ENCODE peak calls at places on chromosomes 3 and 15, in ten cellular contexts. One of them, this sample, is unnamed.

GRCh38 chr3:16885948-16886683 is 1.4 kb downstream of the PLCL2 start:
- DNase-seq in GM04503: no peak
- DNase-seq in type B pancreatic cell: no peak
- DNase-seq in ELR: peak; percentile 24
- DNase-seq in NCI-H748 treated with DMSO at 0.1 percent for 48 hours: no peak
- DNase-seq in effector CD4-positive, alpha-beta T cell: no peak
- DNase-seq in stimulated activated CD4-positive, alpha-beta T cell treated with anti-CD3 and anti-CD28 coated beads, Interleukin-2, amount 100 ng/mL, for 48 hours: no peak
- DNase-seq in stimulated activated effector memory CD8-positive, alpha-beta T cell treated with anti-CD3 and anti-CD28 coated beads, Interleukin-12 subunit alpha, Interleukin-12 subunit beta, amount 100 ng/mL, for 72 hours: no peak
- DNase-seq in activated CD4-positive, alpha-beta T cell treated with anti-CD3 and anti-CD28 coated beads for 24 hours: no peak
- DNase-seq in activated CD4-positive, CD25-positive, alpha-beta regulatory T cell: no peak
- DNase-seq in this sample: no peak

GRCh38 chr3:50255251-50255615 is 13.7 kb upstream of the SEMA3B start:
- DNase-seq in stimulated activated effector memory CD8-positive, alpha-beta T cell treated with anti-CD3 and anti-CD28 coated beads, Interleukin-12 subunit alpha, Interleukin-12 subunit beta, amount 100 ng/mL, for 72 hours: no peak
- DNase-seq in activated CD4-positive, CD25-positive, alpha-beta regulatory T cell: no peak
- DNase-seq in effector CD4-positive, alpha-beta T cell: no peak
- DNase-seq in type B pancreatic cell: no peak
- DNase-seq in GM04503: no peak
- DNase-seq in activated CD4-positive, alpha-beta T cell treated with anti-CD3 and anti-CD28 coated beads for 24 hours: no peak
- DNase-seq in NCI-H748 treated with DMSO at 0.1 percent for 48 hours: no peak
- DNase-seq in ELR: no peak
- DNase-seq in stimulated activated CD4-positive, alpha-beta T cell treated with anti-CD3 and anti-CD28 coated beads, Interleukin-2, amount 100 ng/mL, for 48 hours: no peak
- DNase-seq in this sample: no peak

GRCh38 chr15:68341851-68342336 is 64.3 kb downstream of the FEM1B start:
- DNase-seq in activated CD4-positive, alpha-beta T cell treated with anti-CD3 and anti-CD28 coated beads for 24 hours: no peak
- DNase-seq in GM04503: no peak
- DNase-seq in stimulated activated effector memory CD8-positive, alpha-beta T cell treated with anti-CD3 and anti-CD28 coated beads, Interleukin-12 subunit alpha, Interleukin-12 subunit beta, amount 100 ng/mL, for 72 hours: no peak
- DNase-seq in type B pancreatic cell: no peak
- DNase-seq in effector CD4-positive, alpha-beta T cell: no peak
- DNase-seq in activated CD4-positive, CD25-positive, alpha-beta regulatory T cell: no peak
- DNase-seq in stimulated activated CD4-positive, alpha-beta T cell treated with anti-CD3 and anti-CD28 coated beads, Interleukin-2, amount 100 ng/mL, for 48 hours: no peak
- DNase-seq in ELR: no peak
- DNase-seq in NCI-H748 treated with DMSO at 0.1 percent for 48 hours: no peak
- DNase-seq in this sample: no peak

GRCh38 chr3:135895734-135896121 is 69.8 kb upstream of the PPP2R3A start:
- DNase-seq in effector CD4-positive, alpha-beta T cell: no peak
- DNase-seq in GM04503: no peak
- DNase-seq in stimulated activated effector memory CD8-positive, alpha-beta T cell treated with anti-CD3 and anti-CD28 coated beads, Interleukin-12 subunit alpha, Interleukin-12 subunit beta, amount 100 ng/mL, for 72 hours: no peak
- DNase-seq in stimulated activated CD4-positive, alpha-beta T cell treated with anti-CD3 and anti-CD28 coated beads, Interleukin-2, amount 100 ng/mL, for 48 hours: no peak
- DNase-seq in type B pancreatic cell: no peak
- DNase-seq in activated CD4-positive, alpha-beta T cell treated with anti-CD3 and anti-CD28 coated beads for 24 hours: no peak
- DNase-seq in activated CD4-positive, CD25-positive, alpha-beta regulatory T cell: no peak
- DNase-seq in ELR: peak; percentile 47
- DNase-seq in NCI-H748 treated with DMSO at 0.1 percent for 48 hours: no peak
- DNase-seq in this sample: no peak

GRCh38 chr15:37095197-37095992 is 5.0 kb downstream of the MEIS2 start:
- DNase-seq in activated CD4-positive, alpha-beta T cell treated with anti-CD3 and anti-CD28 coated beads for 24 hours: no peak
- DNase-seq in stimulated activated effector memory CD8-positive, alpha-beta T cell treated with anti-CD3 and anti-CD28 coated beads, Interleukin-12 subunit alpha, Interleukin-12 subunit beta, amount 100 ng/mL, for 72 hours: no peak
- DNase-seq in activated CD4-positive, CD25-positive, alpha-beta regulatory T cell: no peak
- DNase-seq in effector CD4-positive, alpha-beta T cell: no peak
- DNase-seq in stimulated activated CD4-positive, alpha-beta T cell treated with anti-CD3 and anti-CD28 coated beads, Interleukin-2, amount 100 ng/mL, for 48 hours: no peak
- DNase-seq in ELR: no peak
- DNase-seq in GM04503: no peak
- DNase-seq in NCI-H748 treated with DMSO at 0.1 percent for 48 hours: no peak
- DNase-seq in type B pancreatic cell: no peak
- DNase-seq in this sample: peak; percentile 84

GRCh38 chr3:128180446-128180845 is 27.2 kb downstream of the EEFSEC start:
- DNase-seq in stimulated activated CD4-positive, alpha-beta T cell treated with anti-CD3 and anti-CD28 coated beads, Interleukin-2, amount 100 ng/mL, for 48 hours: no peak
- DNase-seq in effector CD4-positive, alpha-beta T cell: no peak
- DNase-seq in NCI-H748 treated with DMSO at 0.1 percent for 48 hours: no peak
- DNase-seq in ELR: no peak
- DNase-seq in activated CD4-positive, CD25-positive, alpha-beta regulatory T cell: no peak
- DNase-seq in stimulated activated effector memory CD8-positive, alpha-beta T cell treated with anti-CD3 and anti-CD28 coated beads, Interleukin-12 subunit alpha, Interleukin-12 subunit beta, amount 100 ng/mL, for 72 hours: no peak
- DNase-seq in GM04503: no peak
- DNase-seq in type B pancreatic cell: no peak
- DNase-seq in activated CD4-positive, alpha-beta T cell treated with anti-CD3 and anti-CD28 coated beads for 24 hours: no peak
- DNase-seq in this sample: no peak

GRCh38 chr15:70720228-70721016 is 42.9 kb downstream of the UACA start:
- DNase-seq in activated CD4-positive, CD25-positive, alpha-beta regulatory T cell: no peak
- DNase-seq in activated CD4-positive, alpha-beta T cell treated with anti-CD3 and anti-CD28 coated beads for 24 hours: no peak
- DNase-seq in ELR: peak; percentile 52
- DNase-seq in effector CD4-positive, alpha-beta T cell: no peak
- DNase-seq in NCI-H748 treated with DMSO at 0.1 percent for 48 hours: no peak
- DNase-seq in stimulated activated effector memory CD8-positive, alpha-beta T cell treated with anti-CD3 and anti-CD28 coated beads, Interleukin-12 subunit alpha, Interleukin-12 subunit beta, amount 100 ng/mL, for 72 hours: no peak
- DNase-seq in type B pancreatic cell: no peak
- DNase-seq in GM04503: no peak
- DNase-seq in stimulated activated CD4-positive, alpha-beta T cell treated with anti-CD3 and anti-CD28 coated beads, Interleukin-2, amount 100 ng/mL, for 48 hours: no peak
- DNase-seq in this sample: no peak

GRCh38 chr3:155664922-155665695 is 79.8 kb downstream of the PLCH1 start:
- DNase-seq in activated CD4-positive, alpha-beta T cell treated with anti-CD3 and anti-CD28 coated beads for 24 hours: no peak
- DNase-seq in activated CD4-positive, CD25-positive, alpha-beta regulatory T cell: no peak
- DNase-seq in type B pancreatic cell: no peak
- DNase-seq in effector CD4-positive, alpha-beta T cell: no peak
- DNase-seq in ELR: peak; percentile 60
- DNase-seq in stimulated activated CD4-positive, alpha-beta T cell treated with anti-CD3 and anti-CD28 coated beads, Interleukin-2, amount 100 ng/mL, for 48 hours: no peak
- DNase-seq in stimulated activated effector memory CD8-positive, alpha-beta T cell treated with anti-CD3 and anti-CD28 coated beads, Interleukin-12 subunit alpha, Interleukin-12 subunit beta, amount 100 ng/mL, for 72 hours: no peak
- DNase-seq in GM04503: peak; percentile 81
- DNase-seq in NCI-H748 treated with DMSO at 0.1 percent for 48 hours: no peak
- DNase-seq in this sample: no peak

GRCh38 chr3:112233083-112233482 is 60.9 kb downstream of the SLC9C1 start:
- DNase-seq in activated CD4-positive, CD25-positive, alpha-beta regulatory T cell: no peak
- DNase-seq in NCI-H748 treated with DMSO at 0.1 percent for 48 hours: no peak
- DNase-seq in type B pancreatic cell: no peak
- DNase-seq in stimulated activated CD4-positive, alpha-beta T cell treated with anti-CD3 and anti-CD28 coated beads, Interleukin-2, amount 100 ng/mL, for 48 hours: no peak
- DNase-seq in activated CD4-positive, alpha-beta T cell treated with anti-CD3 and anti-CD28 coated beads for 24 hours: no peak
- DNase-seq in ELR: no peak
- DNase-seq in stimulated activated effector memory CD8-positive, alpha-beta T cell treated with anti-CD3 and anti-CD28 coated beads, Interleukin-12 subunit alpha, Interleukin-12 subunit beta, amount 100 ng/mL, for 72 hours: no peak
- DNase-seq in GM04503: no peak
- DNase-seq in effector CD4-positive, alpha-beta T cell: no peak
- DNase-seq in this sample: no peak

GRCh38 chr3:65605876-65606432 is 432.8 kb downstream of the MAGI1 start:
- DNase-seq in NCI-H748 treated with DMSO at 0.1 percent for 48 hours: no peak
- DNase-seq in activated CD4-positive, CD25-positive, alpha-beta regulatory T cell: no peak
- DNase-seq in activated CD4-positive, alpha-beta T cell treated with anti-CD3 and anti-CD28 coated beads for 24 hours: no peak
- DNase-seq in type B pancreatic cell: no peak
- DNase-seq in ELR: peak; percentile 14
- DNase-seq in effector CD4-positive, alpha-beta T cell: no peak
- DNase-seq in GM04503: no peak
- DNase-seq in stimulated activated effector memory CD8-positive, alpha-beta T cell treated with anti-CD3 and anti-CD28 coated beads, Interleukin-12 subunit alpha, Interleukin-12 subunit beta, amount 100 ng/mL, for 72 hours: no peak
- DNase-seq in stimulated activated CD4-positive, alpha-beta T cell treated with anti-CD3 and anti-CD28 coated beads, Interleukin-2, amount 100 ng/mL, for 48 hours: no peak
- DNase-seq in this sample: no peak

GRCh38 chr15:78213425-78213750 is 21.0 kb downstream of the ACSBG1 start:
- DNase-seq in effector CD4-positive, alpha-beta T cell: no peak
- DNase-seq in activated CD4-positive, alpha-beta T cell treated with anti-CD3 and anti-CD28 coated beads for 24 hours: no peak
- DNase-seq in stimulated activated CD4-positive, alpha-beta T cell treated with anti-CD3 and anti-CD28 coated beads, Interleukin-2, amount 100 ng/mL, for 48 hours: no peak
- DNase-seq in NCI-H748 treated with DMSO at 0.1 percent for 48 hours: no peak
- DNase-seq in stimulated activated effector memory CD8-positive, alpha-beta T cell treated with anti-CD3 and anti-CD28 coated beads, Interleukin-12 subunit alpha, Interleukin-12 subunit beta, amount 100 ng/mL, for 72 hours: no peak
- DNase-seq in GM04503: no peak
- DNase-seq in type B pancreatic cell: no peak
- DNase-seq in activated CD4-positive, CD25-positive, alpha-beta regulatory T cell: no peak
- DNase-seq in ELR: no peak
- DNase-seq in this sample: no peak

GRCh38 chr3:154244644-154245043 is 79.6 kb downstream of the DHX36 start:
- DNase-seq in GM04503: no peak
- DNase-seq in type B pancreatic cell: no peak
- DNase-seq in ELR: peak; percentile 72
- DNase-seq in effector CD4-positive, alpha-beta T cell: no peak
- DNase-seq in stimulated activated effector memory CD8-positive, alpha-beta T cell treated with anti-CD3 and anti-CD28 coated beads, Interleukin-12 subunit alpha, Interleukin-12 subunit beta, amount 100 ng/mL, for 72 hours: no peak
- DNase-seq in activated CD4-positive, CD25-positive, alpha-beta regulatory T cell: no peak
- DNase-seq in activated CD4-positive, alpha-beta T cell treated with anti-CD3 and anti-CD28 coated beads for 24 hours: no peak
- DNase-seq in NCI-H748 treated with DMSO at 0.1 percent for 48 hours: no peak
- DNase-seq in stimulated activated CD4-positive, alpha-beta T cell treated with anti-CD3 and anti-CD28 coated beads, Interleukin-2, amount 100 ng/mL, for 48 hours: no peak
- DNase-seq in this sample: no peak

GRCh38 chr3:135072431-135072830 is 277.4 kb downstream of the EPHB1 start:
- DNase-seq in ELR: no peak
- DNase-seq in type B pancreatic cell: no peak
- DNase-seq in activated CD4-positive, alpha-beta T cell treated with anti-CD3 and anti-CD28 coated beads for 24 hours: no peak
- DNase-seq in GM04503: no peak
- DNase-seq in NCI-H748 treated with DMSO at 0.1 percent for 48 hours: no peak
- DNase-seq in stimulated activated effector memory CD8-positive, alpha-beta T cell treated with anti-CD3 and anti-CD28 coated beads, Interleukin-12 subunit alpha, Interleukin-12 subunit beta, amount 100 ng/mL, for 72 hours: no peak
- DNase-seq in stimulated activated CD4-positive, alpha-beta T cell treated with anti-CD3 and anti-CD28 coated beads, Interleukin-2, amount 100 ng/mL, for 48 hours: no peak
- DNase-seq in activated CD4-positive, CD25-positive, alpha-beta regulatory T cell: no peak
- DNase-seq in effector CD4-positive, alpha-beta T cell: no peak
- DNase-seq in this sample: no peak

GRCh38 chr3:177102526-177102925 is 94.8 kb downstream of the TBL1XR1 start:
- DNase-seq in NCI-H748 treated with DMSO at 0.1 percent for 48 hours: no peak
- DNase-seq in activated CD4-positive, alpha-beta T cell treated with anti-CD3 and anti-CD28 coated beads for 24 hours: no peak
- DNase-seq in ELR: no peak
- DNase-seq in stimulated activated CD4-positive, alpha-beta T cell treated with anti-CD3 and anti-CD28 coated beads, Interleukin-2, amount 100 ng/mL, for 48 hours: no peak
- DNase-seq in GM04503: no peak
- DNase-seq in type B pancreatic cell: no peak
- DNase-seq in activated CD4-positive, CD25-positive, alpha-beta regulatory T cell: no peak
- DNase-seq in effector CD4-positive, alpha-beta T cell: no peak
- DNase-seq in stimulated activated effector memory CD8-positive, alpha-beta T cell treated with anti-CD3 and anti-CD28 coated beads, Interleukin-12 subunit alpha, Interleukin-12 subunit beta, amount 100 ng/mL, for 72 hours: no peak
- DNase-seq in this sample: no peak

GRCh38 chr3:194387276-194387675 is 11.8 kb downstream of the GP5 start:
- DNase-seq in effector CD4-positive, alpha-beta T cell: no peak
- DNase-seq in ELR: no peak
- DNase-seq in GM04503: no peak
- DNase-seq in stimulated activated effector memory CD8-positive, alpha-beta T cell treated with anti-CD3 and anti-CD28 coated beads, Interleukin-12 subunit alpha, Interleukin-12 subunit beta, amount 100 ng/mL, for 72 hours: no peak
- DNase-seq in NCI-H748 treated with DMSO at 0.1 percent for 48 hours: no peak
- DNase-seq in type B pancreatic cell: peak; percentile 58
- DNase-seq in stimulated activated CD4-positive, alpha-beta T cell treated with anti-CD3 and anti-CD28 coated beads, Interleukin-2, amount 100 ng/mL, for 48 hours: no peak
- DNase-seq in activated CD4-positive, alpha-beta T cell treated with anti-CD3 and anti-CD28 coated beads for 24 hours: no peak
- DNase-seq in activated CD4-positive, CD25-positive, alpha-beta regulatory T cell: no peak
- DNase-seq in this sample: no peak

GRCh38 chr3:60742606-60743145 is 508.6 kb downstream of the FHIT start:
- DNase-seq in type B pancreatic cell: no peak
- DNase-seq in activated CD4-positive, alpha-beta T cell treated with anti-CD3 and anti-CD28 coated beads for 24 hours: no peak
- DNase-seq in effector CD4-positive, alpha-beta T cell: no peak
- DNase-seq in activated CD4-positive, CD25-positive, alpha-beta regulatory T cell: no peak
- DNase-seq in NCI-H748 treated with DMSO at 0.1 percent for 48 hours: peak; percentile 2
- DNase-seq in stimulated activated effector memory CD8-positive, alpha-beta T cell treated with anti-CD3 and anti-CD28 coated beads, Interleukin-12 subunit alpha, Interleukin-12 subunit beta, amount 100 ng/mL, for 72 hours: no peak
- DNase-seq in stimulated activated CD4-positive, alpha-beta T cell treated with anti-CD3 and anti-CD28 coated beads, Interleukin-2, amount 100 ng/mL, for 48 hours: no peak
- DNase-seq in ELR: peak; percentile 4
- DNase-seq in GM04503: no peak
- DNase-seq in this sample: peak; percentile 77

GRCh38 chr3:31432897-31433678 is 99.6 kb upstream of the STT3B start:
- DNase-seq in activated CD4-positive, CD25-positive, alpha-beta regulatory T cell: no peak
- DNase-seq in ELR: peak; percentile 1
- DNase-seq in stimulated activated effector memory CD8-positive, alpha-beta T cell treated with anti-CD3 and anti-CD28 coated beads, Interleukin-12 subunit alpha, Interleukin-12 subunit beta, amount 100 ng/mL, for 72 hours: no peak
- DNase-seq in activated CD4-positive, alpha-beta T cell treated with anti-CD3 and anti-CD28 coated beads for 24 hours: no peak
- DNase-seq in effector CD4-positive, alpha-beta T cell: no peak
- DNase-seq in stimulated activated CD4-positive, alpha-beta T cell treated with anti-CD3 and anti-CD28 coated beads, Interleukin-2, amount 100 ng/mL, for 48 hours: no peak
- DNase-seq in type B pancreatic cell: no peak
- DNase-seq in NCI-H748 treated with DMSO at 0.1 percent for 48 hours: no peak
- DNase-seq in GM04503: no peak
- DNase-seq in this sample: no peak

GRCh38 chr3:194104041-194104751 is 31.8 kb upstream of the HES1 start:
- DNase-seq in GM04503: no peak
- DNase-seq in activated CD4-positive, alpha-beta T cell treated with anti-CD3 and anti-CD28 coated beads for 24 hours: no peak
- DNase-seq in activated CD4-positive, CD25-positive, alpha-beta regulatory T cell: no peak
- DNase-seq in ELR: no peak
- DNase-seq in NCI-H748 treated with DMSO at 0.1 percent for 48 hours: no peak
- DNase-seq in stimulated activated effector memory CD8-positive, alpha-beta T cell treated with anti-CD3 and anti-CD28 coated beads, Interleukin-12 subunit alpha, Interleukin-12 subunit beta, amount 100 ng/mL, for 72 hours: no peak
- DNase-seq in stimulated activated CD4-positive, alpha-beta T cell treated with anti-CD3 and anti-CD28 coated beads, Interleukin-2, amount 100 ng/mL, for 48 hours: no peak
- DNase-seq in type B pancreatic cell: no peak
- DNase-seq in effector CD4-positive, alpha-beta T cell: no peak
- DNase-seq in this sample: no peak

GRCh38 chr3:94011208-94011842 is 17.1 kb downstream of the STX19 start:
- DNase-seq in effector CD4-positive, alpha-beta T cell: no peak
- DNase-seq in stimulated activated effector memory CD8-positive, alpha-beta T cell treated with anti-CD3 and anti-CD28 coated beads, Interleukin-12 subunit alpha, Interleukin-12 subunit beta, amount 100 ng/mL, for 72 hours: no peak
- DNase-seq in activated CD4-positive, alpha-beta T cell treated with anti-CD3 and anti-CD28 coated beads for 24 hours: no peak
- DNase-seq in type B pancreatic cell: no peak
- DNase-seq in ELR: no peak
- DNase-seq in stimulated activated CD4-positive, alpha-beta T cell treated with anti-CD3 and anti-CD28 coated beads, Interleukin-2, amount 100 ng/mL, for 48 hours: no peak
- DNase-seq in activated CD4-positive, CD25-positive, alpha-beta regulatory T cell: no peak
- DNase-seq in NCI-H748 treated with DMSO at 0.1 percent for 48 hours: no peak
- DNase-seq in GM04503: no peak
- DNase-seq in this sample: no peak

GRCh38 chr3:15102256-15102655 is 3.3 kb upstream of the RBSN start:
- DNase-seq in NCI-H748 treated with DMSO at 0.1 percent for 48 hours: no peak
- DNase-seq in stimulated activated CD4-positive, alpha-beta T cell treated with anti-CD3 and anti-CD28 coated beads, Interleukin-2, amount 100 ng/mL, for 48 hours: no peak
- DNase-seq in stimulated activated effector memory CD8-positive, alpha-beta T cell treated with anti-CD3 and anti-CD28 coated beads, Interleukin-12 subunit alpha, Interleukin-12 subunit beta, amount 100 ng/mL, for 72 hours: no peak
- DNase-seq in activated CD4-positive, alpha-beta T cell treated with anti-CD3 and anti-CD28 coated beads for 24 hours: no peak
- DNase-seq in ELR: no peak
- DNase-seq in type B pancreatic cell: no peak
- DNase-seq in GM04503: no peak
- DNase-seq in activated CD4-positive, CD25-positive, alpha-beta regulatory T cell: no peak
- DNase-seq in effector CD4-positive, alpha-beta T cell: no peak
- DNase-seq in this sample: no peak

GRCh38 chr3:126391631-126392030 is 3.1 kb upstream of the CFAP100 start:
- DNase-seq in GM04503: no peak
- DNase-seq in stimulated activated CD4-positive, alpha-beta T cell treated with anti-CD3 and anti-CD28 coated beads, Interleukin-2, amount 100 ng/mL, for 48 hours: no peak
- DNase-seq in effector CD4-positive, alpha-beta T cell: no peak
- DNase-seq in ELR: no peak
- DNase-seq in NCI-H748 treated with DMSO at 0.1 percent for 48 hours: no peak
- DNase-seq in type B pancreatic cell: no peak
- DNase-seq in activated CD4-positive, alpha-beta T cell treated with anti-CD3 and anti-CD28 coated beads for 24 hours: no peak
- DNase-seq in activated CD4-positive, CD25-positive, alpha-beta regulatory T cell: no peak
- DNase-seq in stimulated activated effector memory CD8-positive, alpha-beta T cell treated with anti-CD3 and anti-CD28 coated beads, Interleukin-12 subunit alpha, Interleukin-12 subunit beta, amount 100 ng/mL, for 72 hours: no peak
- DNase-seq in this sample: no peak

GRCh38 chr15:74525946-74526345 is 15.1 kb upstream of the ARID3B start:
- DNase-seq in effector CD4-positive, alpha-beta T cell: no peak
- DNase-seq in stimulated activated effector memory CD8-positive, alpha-beta T cell treated with anti-CD3 and anti-CD28 coated beads, Interleukin-12 subunit alpha, Interleukin-12 subunit beta, amount 100 ng/mL, for 72 hours: no peak
- DNase-seq in activated CD4-positive, alpha-beta T cell treated with anti-CD3 and anti-CD28 coated beads for 24 hours: no peak
- DNase-seq in GM04503: no peak
- DNase-seq in activated CD4-positive, CD25-positive, alpha-beta regulatory T cell: no peak
- DNase-seq in NCI-H748 treated with DMSO at 0.1 percent for 48 hours: no peak
- DNase-seq in type B pancreatic cell: no peak
- DNase-seq in ELR: peak; percentile 98
- DNase-seq in stimulated activated CD4-positive, alpha-beta T cell treated with anti-CD3 and anti-CD28 coated beads, Interleukin-2, amount 100 ng/mL, for 48 hours: no peak
- DNase-seq in this sample: no peak

GRCh38 chr3:118772036-118773030 is 262.3 kb downstream of the IGSF11 start:
- DNase-seq in effector CD4-positive, alpha-beta T cell: no peak
- DNase-seq in type B pancreatic cell: no peak
- DNase-seq in stimulated activated effector memory CD8-positive, alpha-beta T cell treated with anti-CD3 and anti-CD28 coated beads, Interleukin-12 subunit alpha, Interleukin-12 subunit beta, amount 100 ng/mL, for 72 hours: no peak
- DNase-seq in NCI-H748 treated with DMSO at 0.1 percent for 48 hours: peak; percentile 1
- DNase-seq in activated CD4-positive, alpha-beta T cell treated with anti-CD3 and anti-CD28 coated beads for 24 hours: no peak
- DNase-seq in stimulated activated CD4-positive, alpha-beta T cell treated with anti-CD3 and anti-CD28 coated beads, Interleukin-2, amount 100 ng/mL, for 48 hours: no peak
- DNase-seq in activated CD4-positive, CD25-positive, alpha-beta regulatory T cell: no peak
- DNase-seq in ELR: no peak
- DNase-seq in GM04503: no peak
- DNase-seq in this sample: no peak

GRCh38 chr3:28700728-28701127 is 352.1 kb upstream of the AZI2 start:
- DNase-seq in stimulated activated CD4-positive, alpha-beta T cell treated with anti-CD3 and anti-CD28 coated beads, Interleukin-2, amount 100 ng/mL, for 48 hours: no peak
- DNase-seq in effector CD4-positive, alpha-beta T cell: no peak
- DNase-seq in stimulated activated effector memory CD8-positive, alpha-beta T cell treated with anti-CD3 and anti-CD28 coated beads, Interleukin-12 subunit alpha, Interleukin-12 subunit beta, amount 100 ng/mL, for 72 hours: no peak
- DNase-seq in type B pancreatic cell: no peak
- DNase-seq in activated CD4-positive, alpha-beta T cell treated with anti-CD3 and anti-CD28 coated beads for 24 hours: no peak
- DNase-seq in NCI-H748 treated with DMSO at 0.1 percent for 48 hours: no peak
- DNase-seq in activated CD4-positive, CD25-positive, alpha-beta regulatory T cell: no peak
- DNase-seq in GM04503: no peak
- DNase-seq in ELR: no peak
- DNase-seq in this sample: no peak

GRCh38 chr3:63960048-63960711 is 48.0 kb upstream of the SCAANT1 start:
- DNase-seq in stimulated activated effector memory CD8-positive, alpha-beta T cell treated with anti-CD3 and anti-CD28 coated beads, Interleukin-12 subunit alpha, Interleukin-12 subunit beta, amount 100 ng/mL, for 72 hours: no peak
- DNase-seq in effector CD4-positive, alpha-beta T cell: no peak
- DNase-seq in ELR: peak; percentile 69
- DNase-seq in NCI-H748 treated with DMSO at 0.1 percent for 48 hours: no peak
- DNase-seq in type B pancreatic cell: no peak
- DNase-seq in stimulated activated CD4-positive, alpha-beta T cell treated with anti-CD3 and anti-CD28 coated beads, Interleukin-2, amount 100 ng/mL, for 48 hours: no peak
- DNase-seq in activated CD4-positive, CD25-positive, alpha-beta regulatory T cell: no peak
- DNase-seq in GM04503: no peak
- DNase-seq in activated CD4-positive, alpha-beta T cell treated with anti-CD3 and anti-CD28 coated beads for 24 hours: no peak
- DNase-seq in this sample: no peak

GRCh38 chr15:36430721-36431265 is 148.6 kb upstream of the CDIN1 start:
- DNase-seq in effector CD4-positive, alpha-beta T cell: no peak
- DNase-seq in stimulated activated effector memory CD8-positive, alpha-beta T cell treated with anti-CD3 and anti-CD28 coated beads, Interleukin-12 subunit alpha, Interleukin-12 subunit beta, amount 100 ng/mL, for 72 hours: no peak
- DNase-seq in NCI-H748 treated with DMSO at 0.1 percent for 48 hours: no peak
- DNase-seq in type B pancreatic cell: no peak
- DNase-seq in stimulated activated CD4-positive, alpha-beta T cell treated with anti-CD3 and anti-CD28 coated beads, Interleukin-2, amount 100 ng/mL, for 48 hours: no peak
- DNase-seq in activated CD4-positive, CD25-positive, alpha-beta regulatory T cell: no peak
- DNase-seq in activated CD4-positive, alpha-beta T cell treated with anti-CD3 and anti-CD28 coated beads for 24 hours: no peak
- DNase-seq in ELR: peak; percentile 30
- DNase-seq in GM04503: no peak
- DNase-seq in this sample: no peak

GRCh38 chr3:44729384-44729910 is at the start of gene ZNF501:
- DNase-seq in activated CD4-positive, alpha-beta T cell treated with anti-CD3 and anti-CD28 coated beads for 24 hours: peak; percentile 72
- DNase-seq in NCI-H748 treated with DMSO at 0.1 percent for 48 hours: peak; percentile 50
- DNase-seq in stimulated activated CD4-positive, alpha-beta T cell treated with anti-CD3 and anti-CD28 coated beads, Interleukin-2, amount 100 ng/mL, for 48 hours: peak; percentile 70
- DNase-seq in stimulated activated effector memory CD8-positive, alpha-beta T cell treated with anti-CD3 and anti-CD28 coated beads, Interleukin-12 subunit alpha, Interleukin-12 subunit beta, amount 100 ng/mL, for 72 hours: peak; percentile 71
- DNase-seq in type B pancreatic cell: peak; percentile 80
- DNase-seq in ELR: peak; percentile 88
- DNase-seq in GM04503: peak; percentile 38
- DNase-seq in activated CD4-positive, CD25-positive, alpha-beta regulatory T cell: peak; percentile 60
- DNase-seq in effector CD4-positive, alpha-beta T cell: peak; percentile 68
- DNase-seq in this sample: peak; percentile 95

GRCh38 chr15:68256675-68257450 is 20.7 kb upstream of the FEM1B start:
- DNase-seq in activated CD4-positive, alpha-beta T cell treated with anti-CD3 and anti-CD28 coated beads for 24 hours: peak; percentile 64
- DNase-seq in effector CD4-positive, alpha-beta T cell: peak; percentile 24
- DNase-seq in NCI-H748 treated with DMSO at 0.1 percent for 48 hours: peak; percentile 51
- DNase-seq in stimulated activated effector memory CD8-positive, alpha-beta T cell treated with anti-CD3 and anti-CD28 coated beads, Interleukin-12 subunit alpha, Interleukin-12 subunit beta, amount 100 ng/mL, for 72 hours: no peak
- DNase-seq in activated CD4-positive, CD25-positive, alpha-beta regulatory T cell: no peak
- DNase-seq in ELR: peak; percentile 70
- DNase-seq in GM04503: peak; percentile 63
- DNase-seq in stimulated activated CD4-positive, alpha-beta T cell treated with anti-CD3 and anti-CD28 coated beads, Interleukin-2, amount 100 ng/mL, for 48 hours: peak; percentile 72
- DNase-seq in type B pancreatic cell: peak; percentile 92
- DNase-seq in this sample: peak; percentile 95